ENCODE peak calls at places on chromosome 10, in six cellular contexts. X is psoas muscle; P is lower lobe of right lung; L is activated CD4-positive, alpha-beta T cell treated with anti-CD3 and anti-CD28 coated beads for 36 hours; A is naive thymus-derived CD8-positive, alpha-beta T cell; J is PC-3. V is an unnamed sample.
A peak's percentile ranks its signal among the peaks of the same experiment; 100 is the strongest.

GRCh38 chr10:119104653-119105024 is 726 bp downstream of the DENND10 start:
- ATAC-seq in P (no peak), J (peak; percentile 23), X (no peak), L (no peak), A (no peak), V (peak; percentile 29)

GRCh38 chr10:63105811-63106755 is 27.0 kb upstream of the NRBF2 start:
- ATAC-seq in A (no peak), P (no peak), X (no peak), L (no peak), J (peak; percentile 77), V (peak; percentile 73)

GRCh38 chr10:43227911-43228782 is 38.7 kb downstream of the RASGEF1A start:
- ATAC-seq in X (no peak), A (no peak), P (no peak), J (no peak), L (no peak), V (no peak)

GRCh38 chr10:86681047-86681446 is 12.7 kb downstream of the LDB3 start:
- ATAC-seq in L (no peak), P (no peak), J (no peak), X (peak; percentile 52), A (no peak), V (peak; percentile 16)

GRCh38 chr10:51937736-51938135 is 238.3 kb upstream of the CSTF2T start:
- ATAC-seq in L (no peak), P (no peak), J (no peak), A (no peak), X (no peak), V (no peak)

GRCh38 chr10:130715686-130716670 is 579.8 kb downstream of the GLRX3 start:
- ATAC-seq in L (no peak), P (peak; percentile 63), J (no peak), A (no peak), X (no peak), V (no peak)

GRCh38 chr10:14040787-14041631 is 289.7 kb downstream of the FRMD4A start:
- ATAC-seq in L (peak; percentile 51), X (no peak), A (no peak), P (peak; percentile 29), J (no peak), V (no peak)

GRCh38 chr10:15208221-15208620 is 39.7 kb upstream of the NMT2 start:
- ATAC-seq in P (no peak), L (no peak), X (no peak), A (peak; percentile 8), J (no peak), V (no peak)

GRCh38 chr10:104300736-104301292 is 31.8 kb downstream of the GSTO2 start:
- ATAC-seq in P (peak; percentile 40), L (peak; percentile 66), X (peak; percentile 88), J (peak; percentile 82), A (no peak), V (peak; percentile 75)

GRCh38 chr10:34780818-34781380 is 34.2 kb downstream of the PARD3 start:
- ATAC-seq in A (no peak), J (no peak), L (peak; percentile 61), P (peak; percentile 32), X (peak; percentile 92), V (peak; percentile 22)